ENCODE peak calls at places on chromosome 9, in seven cellular contexts. P is GM12878, F is H1, K is HCT116, Z is IMR-90, E is HepG2, J is K562. Y is an unnamed sample.

GRCh38 chr9:131298341-131298740 is 8.8 kb downstream of the PLPP7 start:
- DNase-seq in P (no peak), Z (no peak), J (no peak), F (no peak), K (no peak), E (no peak), Y (no peak)

GRCh38 chr9:100637787-100638186 is 59.9 kb downstream of the CAVIN4 start:
- DNase-seq in F (peak), Z (no peak), P (no peak), K (no peak), E (peak), J (no peak), Y (peak)

GRCh38 chr9:136690104-136690840 is 3.0 kb upstream of the AGPAT2 start:
- DNase-seq in E (no peak), K (no peak), J (no peak), Z (no peak), F (no peak), P (no peak), Y (no peak)

GRCh38 chr9:746661-747434 is 94.6 kb upstream of the DMRT1 start:
- DNase-seq in P (no peak), K (no peak), F (no peak), J (no peak), Z (no peak), E (no peak), Y (no peak)

GRCh38 chr9:113875917-113876805 is at the start of gene ZNF618:
- DNase-seq in P (no peak), E (no peak), F (no peak), Z (no peak), J (peak), K (no peak), Y (peak)

GRCh38 chr9:18935521-18935920 is 97.5 kb downstream of the SAXO1 start:
- DNase-seq in E (no peak), P (no peak), F (no peak), K (no peak), J (no peak), Z (peak), Y (no peak)

GRCh38 chr9:33676746-33677505 is 118.4 kb upstream of the PRSS3 start:
- DNase-seq in E (no peak), J (peak), K (no peak), P (no peak), Z (peak), F (no peak), Y (peak)

GRCh38 chr9:131227112-131228058 is 48.9 kb downstream of the FAM78A start:
- DNase-seq in K (no peak), J (no peak), Z (peak), P (no peak), E (no peak), F (no peak), Y (peak)

GRCh38 chr9:14185016-14185415 is 128.9 kb downstream of the NFIB start:
- DNase-seq in E (no peak), P (no peak), K (no peak), J (no peak), F (no peak), Z (no peak), Y (no peak)

GRCh38 chr9:121075251-121076036 is 689 bp downstream of the CNTRL start:
- DNase-seq in F (no peak), E (no peak), Z (peak), P (no peak), J (no peak), K (no peak), Y (no peak)

GRCh38 chr9:112535364-112535763 is 48.7 kb downstream of the KIAA1958 start:
- DNase-seq in Z (peak), F (no peak), J (no peak), K (no peak), E (no peak), P (no peak), Y (no peak)

GRCh38 chr9:112533660-112534059 is 47.0 kb downstream of the KIAA1958 start:
- DNase-seq in F (no peak), E (no peak), K (no peak), Z (no peak), J (no peak), P (no peak), Y (no peak)

GRCh38 chr9:112529316-112529715 is 42.7 kb downstream of the KIAA1958 start:
- DNase-seq in E (no peak), J (no peak), Z (no peak), P (no peak), F (no peak), K (no peak), Y (no peak)

GRCh38 chr9:112532427-112532826 is 45.8 kb downstream of the KIAA1958 start:
- DNase-seq in E (no peak), F (no peak), K (no peak), J (no peak), Z (peak), P (no peak), Y (no peak)

GRCh38 chr9:112531666-112532282 is 45.1 kb downstream of the KIAA1958 start:
- DNase-seq in E (peak), Z (peak), P (no peak), K (no peak), F (no peak), J (no peak), Y (no peak)
- TF ChIP-seq CEBPB in E (no peak), Z (no peak), P (no peak), K (no peak), F (no peak), J (no peak), Y (no peak)

GRCh38 chr9:124506931-124507879 is at the start of gene NR5A1:
- DNase-seq in K (no peak), E (peak), J (no peak), Z (no peak), P (no peak), F (no peak), Y (no peak)
- TF ChIP-seq CEBPB in K (no peak), E (no peak), J (no peak), Z (no peak), P (no peak), F (no peak), Y (no peak)

GRCh38 chr9:134892820-134893420 is 12.3 kb downstream of the FCN2 start:
- DNase-seq in F (no peak), E (no peak), Z (no peak), P (no peak), K (no peak), J (no peak), Y (no peak)
- TF ChIP-seq CEBPB in F (no peak), E (no peak), Z (no peak), P (no peak), K (no peak), J (no peak), Y (no peak)

DNA sequence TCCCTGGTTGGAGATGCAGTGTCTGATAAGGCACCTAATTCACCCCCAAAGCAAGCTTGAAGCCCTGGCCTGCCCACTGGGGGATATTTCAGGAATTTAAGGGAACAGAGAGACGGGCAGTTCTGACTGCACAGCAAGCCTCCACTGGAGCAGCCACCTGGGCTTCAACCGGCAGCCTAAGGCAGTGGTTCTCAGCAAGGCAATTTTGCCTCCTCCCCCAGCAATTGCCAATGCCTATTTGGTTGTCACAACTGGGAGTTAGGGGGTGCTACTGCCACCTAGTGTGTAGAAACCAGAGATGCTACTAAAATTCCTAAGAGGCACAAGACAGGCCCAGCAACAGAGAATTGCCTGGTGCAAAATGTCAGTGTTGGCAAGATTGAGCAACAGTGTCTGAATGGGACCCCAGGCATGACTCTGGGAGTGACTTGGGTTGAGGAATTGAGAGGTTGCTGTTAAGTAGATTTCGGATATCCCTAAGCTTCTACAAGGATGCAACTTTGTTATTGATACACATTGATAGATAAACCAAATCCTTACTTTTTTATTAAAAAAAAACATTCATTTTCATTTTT is 58.7 kb upstream of the CTSL start:
- DNase-seq in P (no peak), K (peak), Z (no peak), E (peak), F (no peak), J (peak), Y (peak)
- TF ChIP-seq CEBPB in P (no peak), K (no peak), Z (no peak), E (no peak), F (peak), J (no peak), Y (no peak)

GRCh38 chr9:108789742-108790141 is 66.0 kb downstream of the ACTL7B start:
- DNase-seq in Z (no peak), K (no peak), P (no peak), J (no peak), E (no peak), F (no peak), Y (no peak)
- TF ChIP-seq CEBPB in Z (no peak), K (no peak), P (no peak), J (no peak), E (no peak), F (no peak), Y (no peak)

GRCh38 chr9:5628530-5629311 is at the start of gene RIC1:
- DNase-seq in F (peak), K (peak), P (peak), J (peak), Z (peak), E (peak), Y (peak)

GRCh38 chr9:5629312-5630037 is 568 bp downstream of the RIC1 start:
- DNase-seq in J (no peak), K (no peak), P (no peak), E (no peak), Z (no peak), F (no peak), Y (peak)

GRCh38 chr9:5631021-5631420 is 2.1 kb downstream of the RIC1 start:
- DNase-seq in K (no peak), E (peak), J (no peak), Z (no peak), P (no peak), F (no peak), Y (no peak)

GRCh38 chr9:5628183-5628529 is 751 bp upstream of the RIC1 start:
- DNase-seq in J (no peak), P (no peak), E (no peak), F (no peak), K (no peak), Z (no peak), Y (peak)

GRCh38 chr9:5630038-5630507 is 1.2 kb downstream of the RIC1 start:
- DNase-seq in P (no peak), F (no peak), K (no peak), Z (no peak), E (peak), J (no peak), Y (peak)
- TF ChIP-seq CEBPB in P (no peak), F (no peak), K (no peak), Z (no peak), E (no peak), J (no peak), Y (no peak)

GRCh38 chr9:23774266-23774665 is 51.8 kb downstream of the ELAVL2 start:
- DNase-seq in Z (no peak), E (no peak), F (no peak), K (no peak), J (no peak), P (no peak), Y (no peak)
- TF ChIP-seq CEBPB in Z (no peak), E (no peak), F (no peak), K (no peak), J (no peak), P (no peak), Y (no peak)

DNA sequence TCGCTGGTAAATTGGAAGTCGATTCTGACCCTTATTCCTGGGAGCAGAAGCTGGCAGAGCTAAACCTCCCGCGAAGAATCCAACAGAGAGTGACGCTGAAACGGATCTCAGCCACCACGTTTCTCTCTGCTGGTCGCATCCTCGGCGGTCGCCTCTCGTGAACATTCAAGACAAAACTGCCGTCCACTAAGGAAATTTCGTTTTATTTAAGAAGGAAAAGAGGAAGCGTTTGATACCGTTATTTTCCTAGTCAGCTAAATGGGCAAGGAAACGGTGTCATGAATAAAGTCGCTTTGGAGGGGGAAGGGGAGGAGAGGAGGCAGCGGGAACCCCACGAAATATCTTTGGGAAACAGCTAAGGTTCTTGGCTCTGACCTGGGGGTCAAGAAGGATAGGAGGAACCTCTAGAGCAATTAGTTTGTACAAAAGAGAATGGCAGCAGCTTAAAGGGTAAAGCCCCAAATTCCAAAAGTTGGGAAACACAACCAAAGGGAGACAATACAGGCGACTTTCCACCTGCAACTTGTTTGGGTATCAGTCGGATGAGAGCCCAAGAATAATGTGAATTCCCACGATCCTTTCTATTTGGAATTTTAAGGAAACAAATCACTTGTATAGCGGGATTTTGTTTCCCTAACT is 2.0 kb downstream of the FOXB2 start:
- DNase-seq in P (no peak), J (no peak), Z (no peak), K (no peak), E (no peak), F (no peak), Y (no peak)
- TF ChIP-seq CEBPB in P (no peak), J (no peak), Z (no peak), K (no peak), E (no peak), F (no peak), Y (no peak)

GRCh38 chr9:111597852-111598729 is 1.4 kb downstream of the PTGR1 start:
- DNase-seq in E (peak), J (peak), K (peak), Z (peak), P (no peak), F (peak), Y (peak)
- TF ChIP-seq CEBPB in E (no peak), J (no peak), K (no peak), Z (no peak), P (no peak), F (no peak), Y (no peak)

Y was measured in A549.